ENCODE peak calls at places on chromosomes 6 and 20, in seven cellular contexts. A is HepG2, H is ascending aorta, C is stomach, B is brain microvascular endothelial cell, Q is heart left ventricle, G is fibroblast of lung. P is an unnamed sample.

GRCh38 chr6:31252625-31253024 is 19.3 kb downstream of the HLA-C start:
- DNase-seq in A (no peak), H (no peak), C (no peak), B (no peak), Q (no peak), G (no peak), P (no peak)

GRCh38 chr6:88008411-88008810 is 39.2 kb upstream of the SPACA1 start:
- DNase-seq in A (no peak), H (no peak), C (no peak), B (peak), Q (no peak), G (no peak), P (peak)

GRCh38 chr20:57445298-57445697 is 54.1 kb downstream of the RBM38 start:
- DNase-seq in A (no peak), H (peak), C (no peak), B (no peak), Q (peak), G (peak), P (no peak)

GRCh38 chr6:75024796-75025195 is 181.1 kb downstream of the COL12A1 start:
- DNase-seq in A (no peak), H (no peak), C (no peak), B (no peak), Q (no peak), G (peak), P (no peak)

GRCh38 chr6:160173806-160174205 is 52.2 kb downstream of the SLC22A1 start:
- DNase-seq in A (no peak), H (no peak), C (no peak), B (no peak), Q (no peak), G (no peak), P (no peak)

GRCh38 chr6:136059308-136059707 is 190.8 kb downstream of the MTFR2 start:
- DNase-seq in A (no peak), H (no peak), C (no peak), B (no peak), Q (no peak), G (no peak), P (no peak)

GRCh38 chr6:72733045-72733444 is 111.2 kb downstream of the KCNQ5 start:
- DNase-seq in A (no peak), H (no peak), C (no peak), B (no peak), Q (no peak), G (no peak), P (no peak)

GRCh38 chr20:18837710-18838109 is 24.1 kb downstream of the SCP2D1 start:
- DNase-seq in A (no peak), H (no peak), C (peak), B (no peak), Q (no peak), G (no peak), P (no peak)

GRCh38 chr6:13038315-13039261 is 289.7 kb downstream of the TBC1D7 start:
- DNase-seq in A (no peak), H (no peak), C (peak), B (no peak), Q (peak), G (no peak), P (peak)

GRCh38 chr6:170297577-170298330 is 6.9 kb upstream of the DLL1 start:
- DNase-seq in A (no peak), H (no peak), C (no peak), B (no peak), Q (no peak), G (no peak), P (no peak)

GRCh38 chr6:56767892-56768531 is 125.3 kb upstream of the DST start:
- DNase-seq in A (no peak), H (no peak), C (no peak), B (no peak), Q (no peak), G (no peak), P (no peak)

GRCh38 chr6:12608016-12608860 is 108.3 kb upstream of the PHACTR1 start:
- DNase-seq in A (no peak), H (no peak), C (no peak), B (no peak), Q (no peak), G (no peak), P (no peak)

GRCh38 chr6:130997061-130997753 is 65.8 kb downstream of the EPB41L2 start:
- DNase-seq in A (no peak), H (no peak), C (no peak), B (no peak), Q (no peak), G (peak), P (no peak)

GRCh38 chr6:31462026-31462963 is 35.6 kb upstream of the MICB start:
- DNase-seq in A (no peak), H (no peak), C (no peak), B (no peak), Q (no peak), G (peak), P (no peak)

GRCh38 chr6:121711472-121711871 is 276.0 kb downstream of the GJA1 start:
- DNase-seq in A (no peak), H (no peak), C (no peak), B (no peak), Q (peak), G (no peak), P (no peak)

GRCh38 chr6:75230484-75231325 is 12.9 kb downstream of the COX7A2 start:
- DNase-seq in A (peak), H (no peak), C (no peak), B (peak), Q (no peak), G (peak), P (no peak)

GRCh38 chr6:166307082-166307980 is 861 bp downstream of the PRR18 start:
- DNase-seq in A (no peak), H (no peak), C (no peak), B (no peak), Q (no peak), G (no peak), P (no peak)

GRCh38 chr6:14200047-14200446 is 82.5 kb downstream of the CD83 start:
- DNase-seq in A (no peak), H (no peak), C (no peak), B (peak), Q (no peak), G (peak), P (no peak)

GRCh38 chr20:24676353-24676977 is 207.0 kb downstream of the SYNDIG1 start:
- DNase-seq in A (no peak), H (no peak), C (no peak), B (no peak), Q (no peak), G (no peak), P (no peak)

GRCh38 chr6:15504040-15504491 is 158.8 kb downstream of the DTNBP1 start:
- DNase-seq in A (no peak), H (no peak), C (no peak), B (peak), Q (peak), G (peak), P (no peak)

GRCh38 chr6:15183979-15184378 is 61.9 kb upstream of the JARID2 start:
- DNase-seq in A (no peak), H (no peak), C (no peak), B (no peak), Q (no peak), G (no peak), P (no peak)

GRCh38 chr6:82006027-82006738 is 241.4 kb downstream of the IBTK start:
- DNase-seq in A (peak), H (no peak), C (no peak), B (peak), Q (no peak), G (peak), P (no peak)

GRCh38 chr20:31868853-31869672 is 1.3 kb downstream of the DUSP15 start:
- DNase-seq in A (no peak), H (no peak), C (no peak), B (no peak), Q (no peak), G (no peak), P (no peak)

GRCh38 chr20:31871602-31871954 is 1.1 kb downstream of the TTLL9 start:
- DNase-seq in A (no peak), H (no peak), C (no peak), B (no peak), Q (no peak), G (no peak), P (no peak)

GRCh38 chr20:31870703-31871601 is 518 bp downstream of the TTLL9 start:
- DNase-seq in A (no peak), H (no peak), C (peak), B (no peak), Q (no peak), G (no peak), P (no peak)

GRCh38 chr20:31869942-31870702 is at the start of the genes DUSP15 and TTLL9:
- DNase-seq in A (no peak), H (no peak), C (peak), B (no peak), Q (peak), G (no peak), P (no peak)

DNA sequence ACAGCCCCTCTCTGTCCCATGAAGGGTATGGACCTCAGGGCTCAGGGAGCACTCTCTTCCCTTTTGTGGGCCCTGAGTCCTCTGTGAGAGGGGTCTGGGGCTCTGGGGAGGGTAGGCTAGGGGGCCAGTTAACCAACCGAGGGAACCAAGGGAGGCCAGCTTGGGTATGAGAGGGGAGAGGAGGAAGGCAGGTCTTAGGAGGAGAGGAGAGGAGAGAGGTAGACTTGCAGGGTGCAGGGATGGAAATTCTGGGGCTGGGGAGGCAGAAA is 720 bp downstream of the DUSP15 start:
- DNase-seq in A (no peak), H (no peak), C (no peak), B (no peak), Q (no peak), G (no peak), P (no peak)
- H3K4me3 ChIP-seq in A (peak), H (peak), C (peak), B (no peak), Q (peak), G (no peak), P (peak)

GRCh38 chr6:39300739-39301138 is 13.5 kb downstream of the KCNK17 start:
- DNase-seq in A (no peak), H (no peak), C (no peak), B (no peak), Q (no peak), G (no peak), P (no peak)

GRCh38 chr6:39302011-39302410 is 12.2 kb downstream of the KCNK17 start:
- DNase-seq in A (no peak), H (no peak), C (no peak), B (no peak), Q (no peak), G (no peak), P (no peak)

GRCh38 chr6:39302669-39303424 is 11.4 kb downstream of the KCNK17 start:
- DNase-seq in A (peak), H (no peak), C (peak), B (peak), Q (peak), G (peak), P (peak)

GRCh38 chr6:39303425-39304153 is 10.6 kb downstream of the KCNK17 start:
- DNase-seq in A (no peak), H (no peak), C (no peak), B (no peak), Q (no peak), G (no peak), P (no peak)

GRCh38 chr6:39301606-39302005 is 12.6 kb downstream of the KCNK17 start:
- DNase-seq in A (peak), H (no peak), C (no peak), B (no peak), Q (no peak), G (no peak), P (no peak)
- TF ChIP-seq CTCF in A (peak), H (no peak), C (no peak), B (peak), Q (no peak), G (no peak), P (peak)

DNA sequence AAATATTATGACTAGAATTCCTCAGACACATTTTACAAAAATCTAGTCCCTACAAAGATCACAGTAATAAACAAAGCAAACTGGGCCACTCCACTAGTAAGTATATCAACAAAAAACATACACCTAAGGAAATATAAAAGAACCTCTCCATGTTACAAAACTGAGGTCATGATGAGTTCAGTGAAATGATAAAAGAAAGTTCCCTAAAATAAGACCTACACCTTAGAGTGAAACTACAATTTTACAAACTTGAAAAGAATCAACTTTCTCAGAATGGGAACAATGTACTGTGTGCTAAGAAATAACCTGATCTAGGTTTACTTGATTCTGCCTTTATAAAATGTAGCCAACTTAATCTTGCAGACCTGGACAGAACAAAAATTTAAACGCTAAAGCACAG is 2.0 kb downstream of the RALGAPA2 start:
- DNase-seq in A (no peak), H (no peak), C (no peak), B (no peak), Q (no peak), G (no peak), P (no peak)
- H3K4me3 ChIP-seq in A (peak), H (no peak), C (peak), B (no peak), Q (peak), G (no peak), P (no peak)

DNA sequence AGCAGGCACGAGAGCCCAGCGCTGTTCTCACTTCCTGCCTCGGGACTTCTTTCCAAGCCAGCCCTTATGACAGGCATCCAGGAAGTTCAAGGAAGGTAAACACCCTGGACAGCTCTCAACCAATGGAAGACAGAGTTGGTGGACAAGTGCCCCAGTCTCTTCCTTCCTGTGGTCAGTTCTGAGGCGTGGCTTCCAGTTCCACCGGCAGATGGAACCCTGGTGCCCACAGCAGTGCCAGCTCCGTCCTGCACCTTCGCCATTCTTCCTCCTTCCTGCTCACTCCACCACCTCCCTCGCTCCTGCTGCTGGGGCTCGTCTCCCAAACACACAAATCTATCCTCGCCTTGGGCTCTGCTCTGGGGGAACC is 162.8 kb downstream of the GRM4 start:
- DNase-seq in A (peak), H (no peak), C (peak), B (no peak), Q (no peak), G (no peak), P (no peak)
- TF ChIP-seq CTCF in A (peak), H (no peak), C (no peak), B (no peak), Q (no peak), G (no peak), P (no peak)

GRCh38 chr6:167399599-167399998 is 74.7 kb downstream of the TTLL2 start:
- DNase-seq in A (no peak), H (no peak), C (no peak), B (no peak), Q (no peak), G (no peak), P (no peak)
- H3K4me3 ChIP-seq in A (no peak), H (no peak), C (no peak), B (no peak), Q (no peak), G (no peak), P (no peak)

DNA sequence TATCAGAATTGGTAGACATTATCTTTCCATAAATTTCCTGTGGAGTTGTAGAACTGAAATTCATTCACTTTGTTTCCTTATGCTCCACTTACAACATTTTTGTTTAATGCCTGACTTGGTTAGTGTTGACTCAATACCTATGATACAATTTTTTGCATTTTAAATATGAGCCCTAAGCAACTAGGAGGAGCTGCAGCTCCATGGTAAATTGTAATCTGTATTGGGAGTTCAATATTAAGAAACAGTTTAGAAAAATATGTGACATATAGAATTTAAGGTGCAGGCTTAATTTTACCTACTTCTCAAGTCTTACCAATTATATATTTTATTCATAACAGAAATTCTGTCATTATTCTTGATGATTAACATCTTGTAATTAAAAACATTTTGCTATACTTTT is 868.3 kb downstream of the EYS start:
- DNase-seq in A (no peak), H (no peak), C (no peak), B (no peak), Q (no peak), G (peak), P (no peak)
- TF ChIP-seq CTCF in A (no peak), H (no peak), C (no peak), B (peak), Q (no peak), G (no peak), P (peak)

GRCh38 chr20:51628533-51629398 is 86.2 kb upstream of the NFATC2 start:
- DNase-seq in A (peak), H (no peak), C (no peak), B (peak), Q (no peak), G (peak), P (peak)

GRCh38 chr20:51631953-51632352 is 89.4 kb upstream of the NFATC2 start:
- DNase-seq in A (no peak), H (no peak), C (no peak), B (no peak), Q (no peak), G (no peak), P (no peak)

GRCh38 chr20:51633430-51633829 is 90.9 kb upstream of the NFATC2 start:
- DNase-seq in A (no peak), H (no peak), C (no peak), B (no peak), Q (no peak), G (no peak), P (no peak)

GRCh38 chr20:51629399-51630058 is 87.0 kb upstream of the NFATC2 start:
- DNase-seq in A (no peak), H (no peak), C (no peak), B (no peak), Q (no peak), G (no peak), P (no peak)

DNA sequence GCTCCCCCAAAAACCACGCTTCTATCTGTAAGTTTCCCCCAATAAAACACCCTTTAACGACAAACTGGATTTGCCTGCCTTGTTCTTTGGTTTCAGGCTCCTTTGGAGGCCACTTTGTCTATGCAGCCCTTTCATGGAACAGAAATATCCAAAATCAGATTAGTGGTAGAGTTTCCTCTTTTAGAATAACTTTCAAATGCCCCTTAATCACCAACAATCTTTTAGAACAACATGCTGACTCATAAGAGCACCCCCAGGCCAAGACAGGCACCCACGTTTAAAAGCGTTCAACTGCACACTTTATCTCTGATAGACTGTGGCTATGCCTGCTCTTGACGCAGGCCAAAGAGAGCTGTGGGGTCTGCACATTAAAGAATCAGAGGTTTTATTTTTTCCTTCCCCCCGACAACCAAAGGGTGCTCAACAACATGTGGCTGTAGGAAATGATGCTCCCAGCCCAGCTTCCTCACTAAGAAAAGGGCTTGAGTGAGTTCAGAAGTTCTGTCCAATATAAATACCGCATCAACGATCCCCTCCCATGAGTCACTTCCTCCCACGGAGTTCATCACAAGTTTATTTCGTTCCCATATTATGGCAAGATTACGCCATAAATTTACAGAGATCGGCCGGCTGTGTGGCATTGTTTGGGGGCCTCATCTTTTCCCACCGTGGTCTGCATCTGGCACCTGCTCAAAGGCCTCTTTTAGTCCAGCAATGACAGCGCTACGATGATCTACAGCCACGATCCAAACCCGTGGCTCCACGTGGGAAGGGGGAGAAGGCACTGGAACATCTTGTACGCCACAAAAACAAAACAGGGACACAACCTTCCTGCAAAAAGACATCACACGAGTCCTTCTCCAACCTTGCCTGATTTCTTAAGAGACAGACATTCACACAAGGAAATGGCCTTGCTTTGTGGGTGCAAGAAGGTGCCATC is 88.8 kb upstream of the NFATC2 start:
- DNase-seq in A (peak), H (peak), C (no peak), B (peak), Q (peak), G (peak), P (peak)
- H3K4me3 ChIP-seq in A (no peak), H (peak), C (no peak), B (peak), Q (no peak), G (no peak), P (no peak)

GRCh38 chr20:51076841-51077543 is 54.1 kb upstream of the KCNG1 start:
- DNase-seq in A (no peak), H (no peak), C (no peak), B (no peak), Q (no peak), G (no peak), P (no peak)
- TF ChIP-seq CTCF in A (no peak), H (no peak), C (no peak), B (peak), Q (no peak), G (no peak), P (no peak)

GRCh38 chr6:109008061-109008460 is 86.6 kb downstream of the SESN1 start:
- DNase-seq in A (no peak), H (no peak), C (no peak), B (no peak), Q (no peak), G (no peak), P (no peak)

GRCh38 chr6:109008951-109009760 is 85.5 kb downstream of the SESN1 start:
- DNase-seq in A (peak), H (peak), C (peak), B (peak), Q (peak), G (peak), P (peak)

GRCh38 chr6:109008537-109008950 is 86.1 kb downstream of the SESN1 start:
- DNase-seq in A (no peak), H (no peak), C (no peak), B (no peak), Q (no peak), G (peak), P (no peak)

GRCh38 chr6:109006818-109007217 is 87.8 kb downstream of the SESN1 start:
- DNase-seq in A (no peak), H (no peak), C (no peak), B (no peak), Q (no peak), G (no peak), P (no peak)

GRCh38 chr6:109007521-109007920 is 87.1 kb downstream of the SESN1 start:
- DNase-seq in A (no peak), H (no peak), C (no peak), B (no peak), Q (no peak), G (no peak), P (no peak)
- H3K4me3 ChIP-seq in A (peak), H (peak), C (peak), B (peak), Q (peak), G (no peak), P (peak)

DNA sequence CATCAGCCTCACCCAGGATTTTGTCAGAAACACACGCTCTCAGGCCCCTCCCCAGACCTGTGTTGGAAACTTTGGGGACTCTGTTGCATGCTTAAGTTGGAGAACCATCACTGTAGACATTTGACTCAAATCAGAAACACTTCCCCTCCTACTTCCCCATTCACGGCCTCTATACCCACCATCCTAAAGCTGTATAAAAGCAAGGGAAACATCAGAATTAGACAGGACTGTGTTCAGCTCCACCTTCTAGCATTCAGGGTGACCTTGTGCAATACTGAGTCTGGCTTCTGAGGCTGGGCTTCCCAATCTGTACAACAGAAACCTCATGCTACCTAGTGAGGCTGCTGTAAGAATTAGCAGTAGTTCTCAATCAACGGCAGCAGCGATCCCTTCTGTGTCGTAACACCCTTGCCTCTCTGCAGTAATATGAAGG is 252.3 kb downstream of the LY86 start:
- DNase-seq in A (no peak), H (no peak), C (no peak), B (no peak), Q (no peak), G (no peak), P (no peak)
- TF ChIP-seq CTCF in A (no peak), H (no peak), C (no peak), B (no peak), Q (no peak), G (no peak), P (no peak)

P was measured in astrocyte of the cerebellum.